ENCODE peak calls at places on chromosomes 16 and 17, in seven cellular contexts. F is adrenal gland, Q is sigmoid colon, U is heart right ventricle, W is WTC11, O is AG10803, S is GM10248. I is an unnamed sample.

GRCh38 chr17:50208611-50209061 is 7.2 kb upstream of the COL1A1 start:
- DNase-seq in F (no peak), Q (peak; percentile 63), U (no peak), W (no peak), O (no peak), S (no peak), I (no peak)

GRCh38 chr17:76102944-76103273 is 678 bp downstream of the EXOC7 start:
- DNase-seq in F (no peak), Q (no peak), U (no peak), W (no peak), O (no peak), S (no peak), I (no peak)

GRCh38 chr16:88601313-88602036 is 31.3 kb downstream of the ZC3H18 start:
- DNase-seq in F (no peak), Q (no peak), U (no peak), W (no peak), O (no peak), S (no peak), I (no peak)

GRCh38 chr17:32021618-32021955 is 14.4 kb downstream of the LRRC37B start:
- DNase-seq in F (no peak), Q (no peak), U (no peak), W (no peak), O (no peak), S (no peak), I (no peak)

GRCh38 chr16:68283840-68284595 is 19.7 kb downstream of the SLC7A6 start:
- DNase-seq in F (no peak), Q (no peak), U (no peak), W (no peak), O (peak; percentile 67), S (peak; percentile 56), I (no peak)

GRCh38 chr16:49492090-49492801 is 118.6 kb downstream of the C16orf78 start:
- DNase-seq in F (peak; percentile 65), Q (peak; percentile 73), U (peak; percentile 63), W (peak; percentile 82), O (no peak), S (peak; percentile 83), I (peak; percentile 79)

GRCh38 chr17:34139996-34140395 is 115.1 kb upstream of the CCL2 start:
- DNase-seq in F (no peak), Q (no peak), U (no peak), W (no peak), O (no peak), S (no peak), I (no peak)

GRCh38 chr17:54063639-54064038 is 240.9 kb downstream of the KIF2B start:
- DNase-seq in F (no peak), Q (no peak), U (no peak), W (no peak), O (no peak), S (no peak), I (no peak)

GRCh38 chr17:57989011-57989345 is 924 bp upstream of the VEZF1 start:
- DNase-seq in F (peak; percentile 82), Q (peak; percentile 61), U (no peak), W (no peak), O (no peak), S (no peak), I (no peak)

GRCh38 chr17:73182616-73183310 is 10.1 kb upstream of the COG1 start:
- DNase-seq in F (no peak), Q (no peak), U (no peak), W (no peak), O (no peak), S (no peak), I (peak; percentile 78)

GRCh38 chr16:85092309-85092708 is 20.0 kb downstream of the CIBAR2 start:
- DNase-seq in F (no peak), Q (no peak), U (no peak), W (no peak), O (no peak), S (no peak), I (no peak)

GRCh38 chr17:8393470-8394231 is 4.0 kb downstream of the RNF222 start:
- DNase-seq in F (no peak), Q (no peak), U (no peak), W (no peak), O (no peak), S (no peak), I (no peak)

GRCh38 chr16:20004931-20005330 is 68.8 kb downstream of the GPR139 start:
- DNase-seq in F (no peak), Q (no peak), U (no peak), W (peak; percentile 23), O (no peak), S (no peak), I (no peak)
- TF ChIP-seq CTCF in F (no peak), Q (no peak), U (no peak), W (peak; percentile 28), O (no peak), S (no peak), I (peak; percentile 58)

GRCh38 chr17:56020369-56020768 is 132.9 kb upstream of the ANKFN1 start:
- DNase-seq in F (no peak), Q (no peak), U (no peak), W (no peak), O (no peak), S (no peak), I (no peak)

GRCh38 chr17:56023851-56024250 is 129.4 kb upstream of the ANKFN1 start:
- DNase-seq in F (no peak), Q (no peak), U (no peak), W (no peak), O (no peak), S (no peak), I (no peak)

GRCh38 chr17:56021681-56022205 is 131.5 kb upstream of the ANKFN1 start:
- DNase-seq in F (no peak), Q (no peak), U (no peak), W (no peak), O (no peak), S (no peak), I (no peak)

DNA sequence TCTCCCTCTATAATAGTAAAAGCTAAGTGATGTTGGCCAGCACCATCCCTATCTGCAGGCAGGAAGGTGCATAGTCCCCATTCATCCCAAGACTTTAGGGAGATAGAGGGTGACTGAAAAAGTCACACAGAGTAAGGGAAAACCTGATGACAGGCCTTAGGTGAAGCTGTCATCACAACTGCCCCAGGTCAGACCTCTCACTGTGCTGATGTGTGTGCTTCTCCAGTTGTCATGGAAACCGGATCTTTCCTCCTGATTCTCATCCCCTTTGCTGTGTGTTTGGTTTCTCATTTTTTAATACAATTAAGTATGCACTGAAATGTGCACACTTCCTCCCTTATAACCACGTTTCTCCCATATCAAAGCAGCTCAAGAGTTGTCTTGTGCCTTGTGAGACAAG is 135.1 kb upstream of the ANKFN1 start:
- DNase-seq in F (no peak), Q (no peak), U (no peak), W (no peak), O (no peak), S (no peak), I (no peak)
- TF ChIP-seq CTCF in F (no peak), Q (no peak), U (no peak), W (no peak), O (no peak), S (no peak), I (no peak)

GRCh38 chr17:63476857-63477470 is at the start of gene ACE:
- DNase-seq in F (no peak), Q (no peak), U (peak; percentile 45), W (peak; percentile 77), O (no peak), S (no peak), I (peak; percentile 63)
- TF ChIP-seq CTCF in F (no peak), Q (no peak), U (no peak), W (no peak), O (no peak), S (no peak), I (no peak)

GRCh38 chr17:14118951-14119350 is 49.6 kb downstream of the COX10 start:
- DNase-seq in F (no peak), Q (no peak), U (no peak), W (no peak), O (no peak), S (peak; percentile 6), I (no peak)
- TF ChIP-seq CTCF in F (no peak), Q (no peak), U (no peak), W (no peak), O (no peak), S (no peak), I (no peak)